ENCODE peak calls at places on chromosomes 3 and 15, in five cellular contexts. One of them, this sample, is unnamed.
A peak's percentile ranks its signal among the peaks of the same experiment; 100 is the strongest.

GRCh38 chr15:62573856-62574255 is 408.8 kb upstream of the C2CD4B start:
- DNase-seq in heart right ventricle: no peak
- DNase-seq in stomach: no peak
- DNase-seq in dorsolateral prefrontal cortex: no peak
- DNase-seq in HL-60: no peak
- DNase-seq in this sample: no peak

GRCh38 chr3:110459021-110459420 is 612.6 kb upstream of the NECTIN3 start:
- DNase-seq in HL-60: no peak
- DNase-seq in stomach: no peak
- DNase-seq in dorsolateral prefrontal cortex: no peak
- DNase-seq in heart right ventricle: no peak
- DNase-seq in this sample: no peak

GRCh38 chr15:86362556-86362955 is 282.9 kb downstream of the AGBL1 start:
- DNase-seq in heart right ventricle: no peak
- DNase-seq in stomach: no peak
- DNase-seq in dorsolateral prefrontal cortex: no peak
- DNase-seq in HL-60: no peak
- DNase-seq in this sample: no peak

GRCh38 chr15:47027322-47027946 is 689.9 kb upstream of the SEMA6D start:
- DNase-seq in stomach: no peak
- DNase-seq in HL-60: no peak
- DNase-seq in dorsolateral prefrontal cortex: no peak
- DNase-seq in heart right ventricle: no peak
- DNase-seq in this sample: no peak

GRCh38 chr15:62306851-62307504 is 141.9 kb upstream of the C2CD4B start:
- DNase-seq in heart right ventricle: peak; percentile 58
- DNase-seq in dorsolateral prefrontal cortex: peak; percentile 56
- DNase-seq in stomach: peak; percentile 64
- DNase-seq in HL-60: no peak
- DNase-seq in this sample: peak; percentile 32

GRCh38 chr3:194142156-194142910 is 6.4 kb downstream of the HES1 start:
- DNase-seq in dorsolateral prefrontal cortex: no peak
- DNase-seq in HL-60: no peak
- DNase-seq in stomach: no peak
- DNase-seq in heart right ventricle: peak; percentile 52
- DNase-seq in this sample: no peak

GRCh38 chr3:120506076-120506827 is 55.5 kb upstream of the FSTL1 start:
- DNase-seq in stomach: no peak
- DNase-seq in dorsolateral prefrontal cortex: no peak
- DNase-seq in HL-60: no peak
- DNase-seq in heart right ventricle: no peak
- DNase-seq in this sample: no peak

GRCh38 chr3:50390523-50391177 is 31.3 kb upstream of the TMEM115 start:
- DNase-seq in heart right ventricle: peak; percentile 68
- DNase-seq in HL-60: no peak
- DNase-seq in dorsolateral prefrontal cortex: peak; percentile 38
- DNase-seq in stomach: peak; percentile 77
- DNase-seq in this sample: no peak

GRCh38 chr15:51321316-51321715 is 17.1 kb downstream of the CYP19A1 start:
- DNase-seq in dorsolateral prefrontal cortex: no peak
- DNase-seq in heart right ventricle: no peak
- DNase-seq in stomach: no peak
- DNase-seq in HL-60: no peak
- DNase-seq in this sample: no peak

GRCh38 chr3:59839283-59839682 is 789.5 kb upstream of the CFAP20DC start:
- DNase-seq in dorsolateral prefrontal cortex: no peak
- DNase-seq in HL-60: no peak
- DNase-seq in heart right ventricle: no peak
- DNase-seq in stomach: no peak
- DNase-seq in this sample: no peak

GRCh38 chr15:57553526-57553925 is 38.2 kb upstream of the MYZAP start:
- DNase-seq in stomach: no peak
- DNase-seq in heart right ventricle: no peak
- DNase-seq in dorsolateral prefrontal cortex: no peak
- DNase-seq in HL-60: no peak
- DNase-seq in this sample: no peak

GRCh38 chr15:24877174-24877573 is 77.6 kb upstream of the SNRPN start:
- DNase-seq in dorsolateral prefrontal cortex: no peak
- DNase-seq in stomach: no peak
- DNase-seq in HL-60: no peak
- DNase-seq in heart right ventricle: no peak
- DNase-seq in this sample: no peak

GRCh38 chr15:25095179-25095578 is 140.4 kb downstream of the SNRPN start:
- DNase-seq in heart right ventricle: no peak
- DNase-seq in dorsolateral prefrontal cortex: no peak
- DNase-seq in HL-60: no peak
- DNase-seq in stomach: no peak
- DNase-seq in this sample: no peak

GRCh38 chr15:63473999-63474809 is 30.2 kb upstream of the USP3 start:
- DNase-seq in HL-60: no peak
- DNase-seq in heart right ventricle: no peak
- DNase-seq in stomach: peak; percentile 75
- DNase-seq in dorsolateral prefrontal cortex: no peak
- DNase-seq in this sample: no peak

GRCh38 chr3:138329127-138329983 is at the start of gene NME9:
- DNase-seq in HL-60: peak; percentile 45
- DNase-seq in heart right ventricle: peak; percentile 87
- DNase-seq in dorsolateral prefrontal cortex: peak; percentile 96
- DNase-seq in stomach: peak; percentile 89
- DNase-seq in this sample: peak; percentile 81

GRCh38 chr3:109952924-109953323 is 615.6 kb upstream of the DPPA4 start:
- DNase-seq in heart right ventricle: no peak
- DNase-seq in HL-60: no peak
- DNase-seq in dorsolateral prefrontal cortex: no peak
- DNase-seq in stomach: no peak
- DNase-seq in this sample: no peak

GRCh38 chr15:75843618-75844610 is 667 bp downstream of the UBE2Q2 start:
- DNase-seq in stomach: peak; percentile 52
- DNase-seq in heart right ventricle: peak; percentile 55
- DNase-seq in HL-60: peak; percentile 40
- DNase-seq in dorsolateral prefrontal cortex: peak; percentile 35
- DNase-seq in this sample: peak; percentile 29

GRCh38 chr15:101242160-101242998 is 9.5 kb downstream of the CHSY1 start:
- DNase-seq in dorsolateral prefrontal cortex: no peak
- DNase-seq in heart right ventricle: peak; percentile 34
- DNase-seq in stomach: no peak
- DNase-seq in HL-60: peak; percentile 76
- DNase-seq in this sample: no peak

GRCh38 chr3:52446631-52447511 is 2.0 kb upstream of the SEMA3G start:
- DNase-seq in stomach: peak; percentile 70
- DNase-seq in dorsolateral prefrontal cortex: peak; percentile 71
- DNase-seq in heart right ventricle: peak; percentile 73
- DNase-seq in HL-60: peak; percentile 55
- DNase-seq in this sample: peak; percentile 52

GRCh38 chr3:15979490-15979889 is 181.7 kb upstream of the ANKRD28 start:
- DNase-seq in heart right ventricle: no peak
- DNase-seq in dorsolateral prefrontal cortex: no peak
- DNase-seq in HL-60: no peak
- DNase-seq in stomach: no peak
- DNase-seq in this sample: no peak

GRCh38 chr3:51686512-51687215 is 15.6 kb downstream of the TEX264 start:
- DNase-seq in dorsolateral prefrontal cortex: no peak
- DNase-seq in stomach: peak; percentile 55
- DNase-seq in HL-60: peak; percentile 66
- DNase-seq in heart right ventricle: peak; percentile 87
- DNase-seq in this sample: no peak

GRCh38 chr15:66702770-66703539 is 919 bp downstream of the SMAD6 start:
- DNase-seq in dorsolateral prefrontal cortex: no peak
- DNase-seq in HL-60: no peak
- DNase-seq in heart right ventricle: no peak
- DNase-seq in stomach: peak; percentile 36
- DNase-seq in this sample: no peak

GRCh38 chr3:66336358-66336766 is 115.6 kb downstream of the SLC25A26 start:
- DNase-seq in heart right ventricle: no peak
- DNase-seq in stomach: no peak
- DNase-seq in HL-60: no peak
- DNase-seq in dorsolateral prefrontal cortex: no peak
- DNase-seq in this sample: no peak

GRCh38 chr15:62977952-62978811 is 64.4 kb upstream of the TPM1 start:
- DNase-seq in dorsolateral prefrontal cortex: no peak
- DNase-seq in stomach: no peak
- DNase-seq in heart right ventricle: no peak
- DNase-seq in HL-60: no peak
- DNase-seq in this sample: no peak

GRCh38 chr15:41180206-41180789 is 50.3 kb downstream of the EXD1 start:
- DNase-seq in stomach: no peak
- DNase-seq in dorsolateral prefrontal cortex: no peak
- DNase-seq in HL-60: no peak
- DNase-seq in heart right ventricle: no peak
- DNase-seq in this sample: no peak

GRCh38 chr3:16071246-16071645 is 103.2 kb upstream of the GALNT15 start:
- DNase-seq in HL-60: no peak
- DNase-seq in stomach: no peak
- DNase-seq in dorsolateral prefrontal cortex: no peak
- DNase-seq in heart right ventricle: no peak
- DNase-seq in this sample: no peak

GRCh38 chr3:105868450-105868744 is 415 bp downstream of the CBLB start:
- DNase-seq in HL-60: no peak
- DNase-seq in heart right ventricle: peak; percentile 57
- DNase-seq in dorsolateral prefrontal cortex: peak; percentile 21
- DNase-seq in stomach: peak; percentile 61
- DNase-seq in this sample: peak; percentile 25

GRCh38 chr15:88686166-88686565 is 47.4 kb downstream of the ISG20 start:
- DNase-seq in dorsolateral prefrontal cortex: no peak
- DNase-seq in stomach: no peak
- DNase-seq in heart right ventricle: no peak
- DNase-seq in HL-60: no peak
- DNase-seq in this sample: no peak

DNA sequence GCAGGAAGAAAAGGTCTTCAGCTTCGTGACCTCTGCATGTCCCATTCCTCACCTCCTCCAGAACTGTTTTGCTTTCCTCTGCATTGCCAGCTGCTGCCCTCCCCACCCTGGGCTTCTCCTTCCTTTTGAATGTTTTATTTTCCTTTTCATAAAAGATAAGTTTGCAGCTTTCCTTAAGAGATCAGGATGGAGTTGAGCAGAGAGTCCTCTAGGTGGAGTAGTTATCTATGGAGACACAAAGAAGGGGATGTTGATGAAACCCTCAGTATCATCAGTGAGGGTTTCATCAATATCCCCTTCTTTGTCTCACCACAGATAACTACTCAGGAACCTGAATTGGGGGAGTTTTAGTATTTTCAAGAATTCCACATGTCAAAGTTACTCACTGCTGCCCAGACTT is 19.0 kb upstream of the SLC25A36 start:
- DNase-seq in stomach: no peak
- DNase-seq in dorsolateral prefrontal cortex: no peak
- DNase-seq in HL-60: no peak
- DNase-seq in heart right ventricle: no peak
- DNase-seq in this sample: no peak
- TF ChIP-seq CTCF in stomach: peak; percentile 23
- TF ChIP-seq CTCF in dorsolateral prefrontal cortex: peak; percentile 15
- TF ChIP-seq CTCF in HL-60: no peak
- TF ChIP-seq CTCF in heart right ventricle: peak; percentile 6
- TF ChIP-seq CTCF in this sample: no peak

GRCh38 chr3:72891053-72891855 is 3.4 kb downstream of the GXYLT2 start:
- DNase-seq in HL-60: no peak
- DNase-seq in heart right ventricle: peak; percentile 54
- DNase-seq in stomach: no peak
- DNase-seq in dorsolateral prefrontal cortex: peak; percentile 18
- DNase-seq in this sample: no peak
- TF ChIP-seq CTCF in HL-60: no peak
- TF ChIP-seq CTCF in heart right ventricle: no peak
- TF ChIP-seq CTCF in stomach: no peak
- TF ChIP-seq CTCF in dorsolateral prefrontal cortex: no peak
- TF ChIP-seq CTCF in this sample: no peak

GRCh38 chr15:58934114-58934447 is 602 bp upstream of the SLTM start:
- DNase-seq in heart right ventricle: no peak
- DNase-seq in HL-60: no peak
- DNase-seq in dorsolateral prefrontal cortex: no peak
- DNase-seq in stomach: no peak
- DNase-seq in this sample: no peak
- TF ChIP-seq CTCF in heart right ventricle: no peak
- TF ChIP-seq CTCF in HL-60: no peak
- TF ChIP-seq CTCF in dorsolateral prefrontal cortex: no peak
- TF ChIP-seq CTCF in stomach: no peak
- TF ChIP-seq CTCF in this sample: no peak

GRCh38 chr3:155270063-155270462 is 23.4 kb downstream of the STRIT1 start:
- DNase-seq in heart right ventricle: no peak
- DNase-seq in dorsolateral prefrontal cortex: no peak
- DNase-seq in stomach: no peak
- DNase-seq in HL-60: no peak
- DNase-seq in this sample: no peak

GRCh38 chr3:155270485-155271342 is 22.8 kb downstream of the STRIT1 start:
- DNase-seq in dorsolateral prefrontal cortex: no peak
- DNase-seq in stomach: no peak
- DNase-seq in HL-60: no peak
- DNase-seq in heart right ventricle: no peak
- DNase-seq in this sample: no peak

DNA sequence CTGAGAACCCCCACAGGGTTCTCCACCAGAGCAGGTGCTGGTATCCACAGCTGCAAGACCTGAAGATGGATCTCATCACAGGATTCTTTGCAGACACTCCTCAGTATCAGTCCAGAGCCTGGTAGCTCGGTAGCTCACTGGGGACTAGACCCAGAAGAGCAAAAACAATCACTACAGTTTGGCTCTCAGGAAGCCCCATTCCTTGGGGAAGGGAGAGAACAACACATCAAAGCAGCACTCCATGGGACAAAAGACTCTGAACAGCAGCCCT is 22.2 kb downstream of the STRIT1 start:
- DNase-seq in stomach: no peak
- DNase-seq in dorsolateral prefrontal cortex: no peak
- DNase-seq in HL-60: no peak
- DNase-seq in heart right ventricle: no peak
- DNase-seq in this sample: no peak
- TF ChIP-seq CTCF in stomach: no peak
- TF ChIP-seq CTCF in dorsolateral prefrontal cortex: no peak
- TF ChIP-seq CTCF in HL-60: no peak
- TF ChIP-seq CTCF in heart right ventricle: no peak
- TF ChIP-seq CTCF in this sample: no peak

GRCh38 chr3:185460719-185461350 is 38.0 kb downstream of the TMEM41A start:
- DNase-seq in stomach: no peak
- DNase-seq in dorsolateral prefrontal cortex: no peak
- DNase-seq in heart right ventricle: no peak
- DNase-seq in HL-60: no peak
- DNase-seq in this sample: no peak
- TF ChIP-seq CTCF in stomach: peak; percentile 36
- TF ChIP-seq CTCF in dorsolateral prefrontal cortex: peak; percentile 47
- TF ChIP-seq CTCF in heart right ventricle: no peak
- TF ChIP-seq CTCF in HL-60: no peak
- TF ChIP-seq CTCF in this sample: no peak

GRCh38 chr3:184116017-184116416 is 19.1 kb upstream of the EIF2B5 start:
- DNase-seq in stomach: no peak
- DNase-seq in dorsolateral prefrontal cortex: no peak
- DNase-seq in HL-60: no peak
- DNase-seq in heart right ventricle: no peak
- DNase-seq in this sample: no peak

DNA sequence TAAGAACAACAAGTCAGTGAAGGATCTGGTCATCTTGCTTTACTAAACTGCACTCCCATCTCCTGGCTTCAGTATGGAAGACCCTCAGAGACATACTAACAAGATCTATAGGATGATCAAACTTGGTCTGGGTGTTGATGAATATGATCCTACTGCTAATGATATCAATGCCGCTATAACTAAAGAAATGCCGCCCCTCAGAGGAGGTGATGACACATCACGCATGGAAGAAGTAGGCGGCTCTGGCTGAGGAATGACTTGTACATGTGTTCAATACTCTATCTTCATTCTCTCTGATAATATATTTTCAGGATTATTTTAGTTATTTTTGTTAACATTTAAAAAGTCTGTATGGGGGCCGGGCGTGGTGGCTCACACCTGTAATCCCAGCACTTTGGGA is 17.5 kb upstream of the EIF2B5 start:
- DNase-seq in heart right ventricle: no peak
- DNase-seq in HL-60: no peak
- DNase-seq in dorsolateral prefrontal cortex: no peak
- DNase-seq in stomach: no peak
- DNase-seq in this sample: no peak
- TF ChIP-seq CTCF in heart right ventricle: no peak
- TF ChIP-seq CTCF in HL-60: no peak
- TF ChIP-seq CTCF in dorsolateral prefrontal cortex: no peak
- TF ChIP-seq CTCF in stomach: no peak
- TF ChIP-seq CTCF in this sample: no peak

This sample was measured in omental fat pad.